ENCODE peak calls at places on chromosomes 2 and 18, in seven cellular contexts. Y is PC-3, Z is endothelial cell of umbilical vein, W is PC-9, P is MM.1S, O is fibroblast of lung, G is GM12878. N is an unnamed sample.

GRCh38 chr2:54635554-54636152 is 87.8 kb upstream of the EML6 start:
- DNase-seq in Y (no peak), Z (peak; percentile 27), W (no peak), P (no peak), O (peak; percentile 72), G (no peak), N (peak; percentile 68)

GRCh38 chr2:240343548-240343947 is 91.9 kb upstream of the GPC1 start:
- DNase-seq in Y (no peak), Z (no peak), W (no peak), P (no peak), O (no peak), G (no peak), N (no peak)

GRCh38 chr2:75173746-75174145 is 25.6 kb downstream of the TACR1 start:
- DNase-seq in Y (no peak), Z (no peak), W (no peak), P (no peak), O (no peak), G (no peak), N (no peak)

GRCh38 chr2:128454980-128455709 is 136.5 kb upstream of the HS6ST1 start:
- DNase-seq in Y (no peak), Z (no peak), W (no peak), P (no peak), O (no peak), G (no peak), N (no peak)

GRCh38 chr2:23486676-23487075 is 101.7 kb downstream of the KLHL29 start:
- DNase-seq in Y (no peak), Z (no peak), W (no peak), P (no peak), O (peak; percentile 30), G (no peak), N (no peak)

GRCh38 chr2:11680181-11680900 is 10.3 kb upstream of the NTSR2 start:
- DNase-seq in Y (no peak), Z (no peak), W (peak; percentile 72), P (no peak), O (no peak), G (no peak), N (no peak)

GRCh38 chr2:190791347-190791982 is 89.2 kb upstream of the GLS start:
- DNase-seq in Y (peak; percentile 63), Z (peak; percentile 93), W (peak; percentile 65), P (no peak), O (peak; percentile 91), G (no peak), N (peak; percentile 87)

GRCh38 chr2:27502149-27502548 is 5.5 kb downstream of the GCKR start:
- DNase-seq in Y (no peak), Z (no peak), W (no peak), P (no peak), O (peak; percentile 41), G (no peak), N (peak; percentile 23)

GRCh38 chr18:13524054-13524453 is 202.3 kb downstream of the FAM210A start:
- DNase-seq in Y (no peak), Z (no peak), W (no peak), P (no peak), O (no peak), G (no peak), N (no peak)

GRCh38 chr2:120348134-120349103 is 2.5 kb downstream of the INHBB start:
- DNase-seq in Y (peak; percentile 85), Z (no peak), W (peak; percentile 91), P (no peak), O (no peak), G (no peak), N (no peak)

GRCh38 chr2:51093016-51093415 is 61.1 kb upstream of the NRXN1 start:
- DNase-seq in Y (no peak), Z (no peak), W (no peak), P (no peak), O (no peak), G (no peak), N (no peak)

GRCh38 chr2:9256570-9257043 is 50.0 kb downstream of the ASAP2 start:
- DNase-seq in Y (no peak), Z (peak; percentile 58), W (no peak), P (no peak), O (no peak), G (no peak), N (no peak)

GRCh38 chr18:42437646-42438045 is 482.6 kb downstream of the PIK3C3 start:
- DNase-seq in Y (no peak), Z (no peak), W (no peak), P (no peak), O (peak; percentile 80), G (no peak), N (peak; percentile 77)

GRCh38 chr2:149858916-149859634 is 271.5 kb upstream of the MMADHC start:
- DNase-seq in Y (peak; percentile 65), Z (peak; percentile 66), W (no peak), P (peak; percentile 26), O (peak; percentile 57), G (no peak), N (peak; percentile 41)

GRCh38 chr2:74109551-74109950 is 38.2 kb downstream of the BOLA3 start:
- DNase-seq in Y (no peak), Z (no peak), W (no peak), P (no peak), O (no peak), G (no peak), N (no peak)

GRCh38 chr2:128115921-128116320 is 24.9 kb downstream of the UGGT1 start:
- DNase-seq in Y (no peak), Z (no peak), W (no peak), P (no peak), O (no peak), G (no peak), N (no peak)

GRCh38 chr2:120765031-120765910 is 29.6 kb downstream of the GLI2 start:
- DNase-seq in Y (no peak), Z (peak; percentile 4), W (no peak), P (no peak), O (peak; percentile 64), G (no peak), N (peak; percentile 52)

GRCh38 chr2:46387292-46387691 is 90.1 kb downstream of the EPAS1 start:
- DNase-seq in Y (no peak), Z (no peak), W (no peak), P (peak; percentile 40), O (no peak), G (no peak), N (no peak)

GRCh38 chr2:143321994-143322393 is 192.8 kb downstream of the ARHGAP15 start:
- DNase-seq in Y (peak; percentile 63), Z (no peak), W (no peak), P (no peak), O (no peak), G (no peak), N (no peak)
- H2AFZ ChIP-seq in Y (no peak overlapping the region), Z (no peak overlapping the region), W (no peak overlapping the region), P (no peak overlapping the region), O (no peak overlapping the region), G (no peak overlapping the region), N (no peak overlapping the region)

GRCh38 chr2:30230855-30231725 is at the start of gene LBH:
- DNase-seq in Y (no peak), Z (peak; percentile 72), W (no peak), P (peak; percentile 46), O (peak; percentile 79), G (peak; percentile 56), N (peak; percentile 67)
- TF ChIP-seq EZH2 in Y (no peak), Z (peak; percentile 60), W (no peak), P (no peak), O (no peak), G (no peak), N (no peak)

DNA sequence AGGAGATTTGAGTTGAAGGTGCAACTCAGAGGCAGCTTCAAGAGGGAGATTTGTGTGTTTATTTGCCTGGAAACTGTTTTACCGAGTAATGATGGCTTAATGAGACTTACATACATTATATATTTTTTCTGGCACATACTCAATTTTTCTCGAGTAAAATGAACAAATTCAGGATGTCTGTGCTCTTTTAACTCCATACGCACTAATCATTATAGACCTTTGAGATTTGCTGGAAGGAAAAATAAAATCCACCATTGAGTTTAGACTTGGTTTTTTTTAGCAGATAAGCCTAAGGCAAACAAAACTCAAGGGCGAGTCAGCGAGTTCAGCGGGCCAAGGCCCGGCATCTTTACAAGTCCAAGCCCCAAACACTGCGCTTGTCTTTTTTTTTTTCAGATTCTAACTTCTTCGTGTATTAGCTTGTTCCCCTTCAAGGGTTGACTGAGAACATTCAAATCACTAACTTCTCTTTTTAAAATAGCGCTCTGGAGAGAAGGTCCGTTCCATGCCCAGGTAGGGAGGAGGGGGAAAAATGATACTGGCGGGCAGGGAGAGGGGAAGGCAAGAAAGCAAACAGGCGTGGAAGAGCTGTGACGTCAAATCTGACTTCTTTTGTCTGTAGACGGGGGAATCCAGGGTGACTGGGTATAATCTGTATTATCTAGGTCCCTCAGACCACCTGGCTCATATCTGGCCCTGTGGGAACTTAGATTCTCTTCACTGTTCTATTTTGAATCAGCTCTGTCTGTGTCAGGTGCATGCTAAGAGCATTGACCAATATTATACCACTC is 72.7 kb upstream of the MAP3K20 start:
- DNase-seq in Y (peak; percentile 25), Z (peak; percentile 54), W (no peak), P (no peak), O (no peak), G (no peak), N (no peak)
- H2AFZ ChIP-seq in Y (peak overlapping the region; percentile 61), Z (no peak overlapping the region), W (peak overlapping the region; percentile 7), P (no peak overlapping the region), O (no peak overlapping the region), G (no peak overlapping the region), N (no peak overlapping the region)

GRCh38 chr2:222289280-222290250 is 9.2 kb downstream of the PAX3 start:
- DNase-seq in Y (no peak), Z (no peak), W (no peak), P (no peak), O (no peak), G (no peak), N (no peak)

GRCh38 chr2:222291485-222291841 is 7.3 kb downstream of the PAX3 start:
- DNase-seq in Y (no peak), Z (no peak), W (no peak), P (no peak), O (no peak), G (no peak), N (no peak)

GRCh38 chr2:222290371-222290690 is 8.5 kb downstream of the PAX3 start:
- DNase-seq in Y (no peak), Z (no peak), W (no peak), P (no peak), O (no peak), G (no peak), N (no peak)

GRCh38 chr2:222292113-222292737 is 6.6 kb downstream of the PAX3 start:
- DNase-seq in Y (no peak), Z (no peak), W (no peak), P (no peak), O (no peak), G (no peak), N (no peak)

DNA sequence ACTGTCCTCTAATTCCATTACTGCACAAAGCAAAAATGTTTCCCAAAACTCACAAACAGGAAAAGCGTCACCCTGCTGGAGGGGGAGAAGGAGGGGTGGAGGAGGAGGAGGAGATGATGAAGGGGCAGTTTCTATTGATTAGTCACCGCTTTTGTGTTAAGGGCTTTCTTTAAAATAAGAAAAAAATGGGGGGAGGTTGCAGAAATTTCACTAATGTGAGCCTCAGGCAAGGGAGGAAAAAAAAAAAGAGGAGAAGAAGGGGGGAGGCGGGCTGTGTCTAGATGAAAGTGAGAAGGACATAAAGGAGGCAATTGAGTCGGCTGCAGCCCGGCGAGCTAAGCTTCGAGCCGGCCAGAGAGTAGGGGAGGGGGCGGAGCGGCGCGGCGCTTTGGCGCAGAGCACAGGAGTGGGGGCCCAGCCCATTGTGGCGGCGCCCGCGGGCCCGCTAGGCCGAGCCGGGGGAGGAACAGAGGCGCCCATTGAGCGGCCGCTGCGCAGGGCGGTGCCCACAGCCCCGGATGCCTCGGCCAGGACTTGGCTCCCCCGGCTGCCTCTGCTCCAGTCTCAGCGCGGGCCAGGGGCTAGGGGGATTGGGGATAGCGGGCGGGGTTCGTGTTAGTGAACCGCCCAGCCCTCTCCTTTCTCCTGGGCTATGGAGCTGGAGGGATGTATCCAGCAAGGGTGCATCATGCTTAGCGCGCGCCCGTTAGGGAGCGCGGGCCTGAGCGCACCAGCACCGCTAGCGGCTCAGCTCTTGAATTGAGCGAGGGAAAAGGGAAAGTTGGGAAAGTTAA is 7.9 kb downstream of the PAX3 start:
- DNase-seq in Y (no peak), Z (no peak), W (no peak), P (no peak), O (peak; percentile 84), G (no peak), N (peak; percentile 82)
- TF ChIP-seq EZH2 in Y (no peak), Z (peak; percentile 84), W (no peak), P (no peak), O (peak; percentile 74), G (no peak), N (peak; percentile 68)

N was measured in astrocyte.